ENCODE peak calls at places on chromosomes 5 and 9, in four cellular contexts. B, C, R and U are unnamed samples.
A peak's percentile ranks its signal among the peaks of the same experiment; 100 is the strongest.

GRCh38 chr9:33785914-33786313 is 9.4 kb upstream of the PRSS3 start:
- DNase-seq in B (no peak), R (no peak), C (no peak), U (peak; percentile 8)

GRCh38 chr5:146025681-146026080 is 79.7 kb downstream of the PLAC8L1 start:
- DNase-seq in C (no peak), B (no peak), R (no peak), U (no peak)

GRCh38 chr5:133799556-133799955 is 168.9 kb downstream of the C5orf15 start:
- DNase-seq in B (no peak), R (no peak), C (no peak), U (no peak)

GRCh38 chr9:70031141-70031545 is 12.5 kb upstream of the MAMDC2 start:
- DNase-seq in R (no peak), B (no peak), C (no peak), U (no peak)

GRCh38 chr5:109649371-109649770 is 40.4 kb upstream of the MAN2A1 start:
- DNase-seq in C (no peak), R (no peak), B (no peak), U (no peak)

GRCh38 chr5:85533324-85533723 is 1084.4 kb upstream of the COX7C start:
- DNase-seq in C (no peak), B (no peak), R (no peak), U (no peak)

GRCh38 chr9:69981686-69982450 is 61.8 kb upstream of the MAMDC2 start:
- DNase-seq in C (no peak), B (no peak), R (no peak), U (no peak)

GRCh38 chr9:109751253-109751652 is 28.7 kb upstream of the PALM2AKAP2 start:
- DNase-seq in C (no peak), R (no peak), B (no peak), U (no peak)

GRCh38 chr9:21392270-21392669 is 7.1 kb upstream of the IFNA2 start:
- DNase-seq in C (no peak), B (no peak), R (no peak), U (no peak)

GRCh38 chr5:65916636-65917035 is 9.7 kb upstream of the ERBIN start:
- DNase-seq in R (no peak), C (no peak), B (no peak), U (no peak)

GRCh38 chr9:33619666-33620404 is 95.8 kb downstream of the ANKRD18B start:
- DNase-seq in R (no peak), B (no peak), C (peak; percentile 17), U (peak; percentile 36)

GRCh38 chr9:114413909-114414308 is 26.1 kb upstream of the AKNA start:
- DNase-seq in B (no peak), R (no peak), C (no peak), U (no peak)

GRCh38 chr5:154878642-154879335 is 20.4 kb downstream of the CNOT8 start:
- DNase-seq in B (no peak), R (no peak), C (no peak), U (no peak)

GRCh38 chr5:115329475-115329874 is 33.0 kb upstream of the CCDC112 start:
- DNase-seq in B (no peak), R (no peak), C (peak; percentile 60), U (no peak)

GRCh38 chr5:105968961-105969360 is 1701.8 kb downstream of the EFNA5 start:
- DNase-seq in C (no peak), B (no peak), R (no peak), U (no peak)

GRCh38 chr5:4868140-4868735 is 271.9 kb upstream of the ADAMTS16 start:
- DNase-seq in B (peak; percentile 66), C (peak; percentile 44), R (no peak), U (peak; percentile 89)

GRCh38 chr9:121819511-121820231 is 168.2 kb downstream of the DAB2IP start:
- DNase-seq in C (no peak), B (no peak), R (no peak), U (no peak)

GRCh38 chr5:135834639-135835529 is at the start of gene SLC25A48:
- DNase-seq in C (no peak), B (peak; percentile 70), R (no peak), U (no peak)

GRCh38 chr5:32474201-32474854 is 29.8 kb upstream of the ZFR start:
- DNase-seq in C (no peak), B (no peak), R (no peak), U (no peak)

GRCh38 chr9:93625000-93625399 is 48.6 kb downstream of the PHF2 start:
- DNase-seq in C (no peak), R (no peak), B (no peak), U (no peak)

GRCh38 chr9:3769646-3770045 is 243.8 kb upstream of the RFX3 start:
- DNase-seq in C (no peak), R (no peak), B (no peak), U (no peak)

GRCh38 chr9:70747335-70747734 is 332.9 kb upstream of the KLF9 start:
- DNase-seq in C (no peak), B (no peak), R (no peak), U (no peak)

GRCh38 chr5:150734579-150735384 is 24.0 kb downstream of the DCTN4 start:
- DNase-seq in C (peak; percentile 96), B (no peak), R (peak; percentile 53), U (peak; percentile 79)

DNA sequence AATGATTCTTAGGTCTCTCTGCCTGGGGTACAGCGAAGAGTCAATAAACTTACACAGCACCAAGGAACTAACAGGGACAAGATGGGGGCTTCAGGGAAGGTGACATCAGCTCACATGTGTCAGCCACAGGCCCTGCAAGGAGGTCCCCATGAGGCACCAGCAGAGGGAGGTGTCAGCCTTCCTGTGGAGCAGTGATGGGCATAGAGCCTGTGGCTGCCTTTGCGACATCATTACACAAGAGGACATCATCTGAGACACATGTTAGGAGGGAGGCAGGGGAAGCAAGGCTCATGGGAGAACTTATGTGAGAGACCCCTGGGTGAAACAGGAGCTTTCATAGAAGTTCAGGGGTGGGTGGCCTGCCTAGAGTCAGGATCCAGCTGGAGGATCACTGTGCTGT is 389.6 kb downstream of the SEMA5A start:
- DNase-seq in R (no peak), C (peak; percentile 42), B (peak; percentile 10), U (peak; percentile 11)
- TF ChIP-seq SPI1 in R (no peak), C (no peak), B (no peak), U (no peak)

GRCh38 chr9:81833563-81834345 is 94.5 kb upstream of the SPATA31D4 start:
- DNase-seq in C (no peak), R (no peak), B (no peak), U (no peak)
- TF ChIP-seq SPI1 in C (no peak), R (no peak), B (no peak), U (no peak)

GRCh38 chr9:91564081-91564670 is 140.5 kb upstream of the NFIL3 start:
- DNase-seq in C (no peak), B (no peak), R (no peak), U (no peak)
- TF ChIP-seq SPI1 in C (no peak), B (no peak), R (no peak), U (no peak)

GRCh38 chr9:76452839-76453238 is 6.1 kb upstream of the GCNT1 start:
- DNase-seq in B (no peak), C (no peak), R (no peak), U (no peak)

GRCh38 chr9:76459691-76460635 is 981 bp downstream of the GCNT1 start:
- DNase-seq in C (peak; percentile 39), R (no peak), B (no peak), U (peak; percentile 21)

GRCh38 chr9:76458903-76459690 is at the start of gene GCNT1:
- DNase-seq in C (peak; percentile 95), R (peak; percentile 40), B (peak; percentile 83), U (peak; percentile 89)

GRCh38 chr9:76453785-76454184 is 5.2 kb upstream of the GCNT1 start:
- DNase-seq in C (peak; percentile 18), R (no peak), B (no peak), U (no peak)

DNA sequence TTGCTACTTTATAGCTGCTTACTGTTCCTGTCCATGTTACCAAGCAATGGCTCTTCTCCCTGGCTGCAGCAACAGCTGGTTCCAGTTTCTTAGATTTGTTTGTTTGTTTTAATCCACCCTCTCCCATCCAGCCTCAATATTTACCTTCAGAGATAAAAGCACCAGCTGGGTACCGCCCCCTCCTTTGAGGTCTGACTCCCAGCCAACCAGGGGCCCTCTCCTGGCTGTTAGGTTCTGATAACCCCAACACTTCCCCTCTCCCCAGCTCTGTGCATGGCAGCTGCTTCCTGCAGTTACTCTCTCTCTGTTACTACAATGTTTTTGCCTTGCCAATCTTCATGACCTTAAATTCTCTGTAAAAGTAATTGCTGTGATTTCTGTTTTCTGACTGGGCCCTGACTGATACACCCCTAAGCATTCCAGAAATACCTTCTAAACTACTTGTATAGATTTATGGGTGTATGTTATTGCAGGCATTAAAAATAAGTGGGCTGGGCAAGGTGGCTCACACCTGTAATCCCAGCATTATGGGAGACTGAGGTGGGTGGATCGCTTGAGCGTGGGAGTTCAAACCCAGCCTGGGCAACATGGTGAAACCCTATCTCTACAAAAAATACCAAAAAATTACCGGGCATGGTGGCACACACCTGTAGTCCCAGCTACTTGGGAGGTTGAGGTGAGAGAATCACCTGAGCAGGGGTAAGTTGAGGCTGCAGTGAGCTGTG is 2.6 kb upstream of the GCNT1 start:
- DNase-seq in C (peak; percentile 96), B (no peak), R (no peak), U (peak; percentile 67)
- TF ChIP-seq SPI1 in C (peak; percentile 95), B (peak; percentile 60), R (peak; percentile 1), U (peak; percentile 83)